ENCODE peak calls at places on chromosome 13, in nine cellular contexts. Q is activated CD4-positive, alpha-beta T cell treated with anti-CD3 and anti-CD28 coated beads for 4 hours; Z is stimulated activated CD4-positive, alpha-beta T cell treated with anti-CD3 and anti-CD28 coated beads, Interleukin-4, amount 100 ng/mL, for 4 hours; N is activated CD4-positive, CD25-positive, alpha-beta regulatory T cell; J is retina; I is NCI-H2029; U is HEK293T; O is substantia nigra; P is NCI-H345. T is an unnamed sample.

GRCh38 chr13:109700176-109700575 is 86.2 kb downstream of the IRS2 start:
- DNase-seq in Q (no peak), U (no peak), I (peak), O (peak), Z (no peak), P (peak), N (no peak), J (no peak), T (peak)

GRCh38 chr13:90547272-90547790 is 800.2 kb upstream of the MIR17HG start:
- DNase-seq in J (no peak), U (no peak), O (no peak), Z (no peak), I (no peak), P (no peak), N (no peak), Q (no peak), T (no peak)

GRCh38 chr13:83215627-83216026 is 666.6 kb downstream of the SLITRK1 start:
- DNase-seq in P (no peak), O (no peak), I (no peak), J (no peak), N (no peak), Z (no peak), U (no peak), Q (no peak), T (no peak)

GRCh38 chr13:31588331-31588730 is 151.0 kb upstream of the RXFP2 start:
- DNase-seq in O (no peak), Q (no peak), I (no peak), N (no peak), J (no peak), P (no peak), U (no peak), Z (no peak), T (no peak)

GRCh38 chr13:25253702-25254101 is 33.6 kb downstream of the MTMR6 start:
- DNase-seq in P (no peak), J (no peak), Z (no peak), N (no peak), I (no peak), U (no peak), Q (no peak), O (no peak), T (no peak)

GRCh38 chr13:97272526-97272925 is 50.4 kb downstream of the MBNL2 start:
- DNase-seq in Z (no peak), P (no peak), Q (no peak), I (no peak), U (no peak), J (no peak), O (no peak), N (no peak), T (no peak)

GRCh38 chr13:93004919-93005318 is 221.7 kb upstream of the GPC6 start:
- DNase-seq in Q (no peak), O (no peak), Z (no peak), U (no peak), J (no peak), I (no peak), N (no peak), P (no peak), T (no peak)

GRCh38 chr13:50990540-50991506 is 81.2 kb downstream of the RNASEH2B start:
- DNase-seq in P (peak), J (peak), Q (no peak), O (peak), Z (no peak), N (no peak), U (peak), I (no peak), T (no peak)

GRCh38 chr13:73991384-73991783 is 142.8 kb downstream of the KLF12 start:
- DNase-seq in U (no peak), N (no peak), Z (no peak), Q (no peak), J (no peak), P (peak), I (no peak), O (no peak), T (no peak)

GRCh38 chr13:107457686-107458085 is 757.6 kb downstream of the LIG4 start:
- DNase-seq in N (no peak), Q (no peak), U (no peak), J (no peak), I (peak), P (peak), Z (no peak), O (no peak), T (no peak)

GRCh38 chr13:88857256-88857655 is 1186.1 kb downstream of the SLITRK5 start:
- DNase-seq in N (no peak), I (no peak), O (no peak), J (no peak), Q (no peak), U (no peak), Z (no peak), P (no peak), T (no peak)

GRCh38 chr13:39765801-39766463 is 110.5 kb downstream of the COG6 start:
- DNase-seq in U (no peak), N (no peak), J (peak), Z (peak), P (peak), O (peak), I (peak), Q (no peak), T (no peak)

GRCh38 chr13:109941951-109942350 is 155.6 kb upstream of the IRS2 start:
- DNase-seq in U (no peak), I (no peak), J (no peak), N (no peak), P (no peak), O (no peak), Q (no peak), Z (no peak), T (no peak)

GRCh38 chr13:49219647-49220034 is 497 bp upstream of the MLNR start:
- DNase-seq in J (peak), I (no peak), Z (no peak), N (no peak), P (no peak), U (peak), O (no peak), Q (no peak), T (no peak)

GRCh38 chr13:68304287-68304893 is 1074.3 kb upstream of the PCDH9 start:
- DNase-seq in I (no peak), Z (no peak), N (no peak), O (no peak), P (peak), Q (no peak), U (peak), J (peak), T (no peak)

GRCh38 chr13:98690348-98691041 is 62.0 kb downstream of the SLC15A1 start:
- DNase-seq in O (no peak), U (no peak), J (no peak), I (no peak), P (no peak), Q (no peak), Z (no peak), N (no peak), T (no peak)

GRCh38 chr13:32107474-32107873 is 75.9 kb downstream of the FRY start:
- DNase-seq in Q (no peak), U (no peak), J (no peak), P (no peak), N (no peak), O (no peak), I (no peak), Z (no peak), T (no peak)

GRCh38 chr13:83882626-83882959 is 319 bp upstream of the SLITRK1 start:
- DNase-seq in Z (no peak), O (no peak), N (no peak), I (no peak), J (no peak), U (no peak), Q (no peak), P (no peak), T (no peak)

GRCh38 chr13:37446503-37446902 is 152.1 kb downstream of the POSTN start:
- DNase-seq in Z (no peak), U (no peak), P (no peak), O (no peak), J (no peak), Q (no peak), I (no peak), N (no peak), T (no peak)

GRCh38 chr13:27744861-27745260 is 47.4 kb upstream of the GSX1 start:
- DNase-seq in U (no peak), Q (no peak), N (no peak), J (peak), O (peak), Z (no peak), P (no peak), I (no peak), T (no peak)

GRCh38 chr13:43546260-43546659 is 240.5 kb downstream of the ENOX1 start:
- DNase-seq in J (no peak), U (no peak), I (no peak), O (no peak), P (no peak), N (no peak), Z (no peak), Q (no peak), T (no peak)